ENCODE peak calls at places on chromosomes 6 and 20, in ten cellular contexts. L, V, M, P, N, Z, H, U, I and Q are unnamed samples.

GRCh38 chr6:147508871-147509608 is 550 bp downstream of the SAMD5 start:
- ATAC-seq in L (peak; percentile 33), V (no peak), M (no peak), P (peak; percentile 25), N (no peak), Z (peak; percentile 31), H (peak; percentile 10), U (no peak), I (no peak), Q (no peak)

GRCh38 chr6:25136879-25137278 is 142.3 kb upstream of the CARMIL1 start:
- ATAC-seq in L (peak; percentile 61), V (no peak), M (peak; percentile 48), P (no peak), N (no peak), Z (no peak), H (peak; percentile 42), U (peak; percentile 10), I (no peak), Q (no peak)

GRCh38 chr20:52654552-52654951 is 317.6 kb upstream of the TSHZ2 start:
- ATAC-seq in L (no peak), V (no peak), M (no peak), P (no peak), N (no peak), Z (no peak), H (no peak), U (no peak), I (no peak), Q (no peak)

GRCh38 chr6:160973311-160973710 is 18.3 kb upstream of the MAP3K4 start:
- ATAC-seq in L (peak; percentile 88), V (no peak), M (peak; percentile 93), P (peak; percentile 53), N (no peak), Z (no peak), H (peak; percentile 43), U (no peak), I (no peak), Q (no peak)

GRCh38 chr20:61803903-61804804 is 261.5 kb downstream of the TAF4 start:
- ATAC-seq in L (no peak), V (peak; percentile 61), M (no peak), P (no peak), N (no peak), Z (no peak), H (no peak), U (no peak), I (no peak), Q (peak; percentile 28)

GRCh38 chr6:119720160-119720559 is 370.6 kb upstream of the MAN1A1 start:
- ATAC-seq in L (no peak), V (no peak), M (no peak), P (no peak), N (no peak), Z (peak; percentile 85), H (no peak), U (no peak), I (no peak), Q (no peak)

GRCh38 chr20:32585011-32585518 is at the start of gene NOL4L:
- ATAC-seq in L (peak; percentile 30), V (peak; percentile 42), M (no peak), P (peak; percentile 35), N (peak; percentile 19), Z (peak; percentile 48), H (peak; percentile 57), U (peak; percentile 41), I (peak; percentile 33), Q (peak; percentile 5)

GRCh38 chr6:72861935-72862432 is 240.1 kb downstream of the KCNQ5 start:
- ATAC-seq in L (peak; percentile 92), V (no peak), M (peak; percentile 66), P (peak; percentile 53), N (no peak), Z (no peak), H (no peak), U (no peak), I (peak; percentile 25), Q (peak; percentile 57)

GRCh38 chr6:168838000-168838399 is 397.0 kb downstream of the SMOC2 start:
- ATAC-seq in L (no peak), V (no peak), M (no peak), P (no peak), N (no peak), Z (no peak), H (no peak), U (no peak), I (no peak), Q (no peak)

GRCh38 chr6:38432479-38432878 is 207.2 kb downstream of the BTBD9 start:
- ATAC-seq in L (no peak), V (no peak), M (no peak), P (no peak), N (no peak), Z (peak; percentile 54), H (no peak), U (no peak), I (no peak), Q (no peak)

GRCh38 chr6:43402819-43403218 is 24.5 kb upstream of the ABCC10 start:
- ATAC-seq in L (no peak), V (no peak), M (no peak), P (no peak), N (no peak), Z (peak; percentile 89), H (no peak), U (no peak), I (no peak), Q (no peak)

GRCh38 chr20:53594068-53595017 is 704 bp upstream of the ZNF217 start:
- ATAC-seq in L (peak; percentile 94), V (peak; percentile 86), M (peak; percentile 88), P (peak; percentile 83), N (peak; percentile 74), Z (peak; percentile 78), H (peak; percentile 84), U (peak; percentile 79), I (peak; percentile 83), Q (peak; percentile 91)

GRCh38 chr6:151380848-151381205 is 10.5 kb downstream of the ZBTB2 start:
- ATAC-seq in L (no peak), V (peak; percentile 44), M (no peak), P (no peak), N (peak; percentile 16), Z (peak; percentile 31), H (no peak), U (no peak), I (peak; percentile 14), Q (peak; percentile 47)

GRCh38 chr20:24470782-24471582 is 1.6 kb downstream of the SYNDIG1 start:
- ATAC-seq in L (peak; percentile 36), V (no peak), M (no peak), P (no peak), N (no peak), Z (no peak), H (no peak), U (no peak), I (no peak), Q (no peak)

GRCh38 chr6:13303668-13304017 is 24.7 kb downstream of the TBC1D7 start:
- ATAC-seq in L (peak; percentile 83), V (no peak), M (peak; percentile 80), P (peak; percentile 68), N (peak; percentile 12), Z (no peak), H (peak; percentile 57), U (peak; percentile 29), I (no peak), Q (peak; percentile 75)

GRCh38 chr6:53513519-53513966 is 31.4 kb downstream of the GCLC start:
- ATAC-seq in L (no peak), V (no peak), M (no peak), P (peak; percentile 75), N (no peak), Z (no peak), H (no peak), U (no peak), I (no peak), Q (no peak)

GRCh38 chr6:17673543-17674254 is 33.0 kb downstream of the NUP153 start:
- ATAC-seq in L (no peak), V (peak; percentile 96), M (no peak), P (peak; percentile 24), N (no peak), Z (no peak), H (no peak), U (peak; percentile 95), I (peak; percentile 40), Q (no peak)

GRCh38 chr6:116682334-116682712 is 1.3 kb downstream of the KPNA5 start:
- ATAC-seq in L (no peak), V (peak; percentile 70), M (no peak), P (no peak), N (peak; percentile 14), Z (no peak), H (no peak), U (peak; percentile 22), I (peak; percentile 31), Q (peak; percentile 50)

GRCh38 chr6:144178323-144178722 is 28.0 kb downstream of the STX11 start:
- ATAC-seq in L (no peak), V (peak; percentile 79), M (no peak), P (no peak), N (no peak), Z (no peak), H (no peak), U (peak; percentile 9), I (no peak), Q (no peak)

GRCh38 chr6:27208042-27208441 is 39.5 kb upstream of the PRSS16 start:
- ATAC-seq in L (no peak), V (no peak), M (no peak), P (no peak), N (no peak), Z (no peak), H (no peak), U (no peak), I (no peak), Q (no peak)

GRCh38 chr6:137926207-137926731 is 59.2 kb downstream of the TNFAIP3 start:
- ATAC-seq in L (peak; percentile 34), V (no peak), M (no peak), P (peak; percentile 93), N (no peak), Z (peak; percentile 77), H (peak; percentile 70), U (no peak), I (no peak), Q (no peak)

GRCh38 chr20:8132015-8132631 is at the start of gene PLCB1:
- ATAC-seq in L (peak; percentile 94), V (peak; percentile 88), M (peak; percentile 88), P (peak; percentile 89), N (peak; percentile 92), Z (peak; percentile 99), H (peak; percentile 89), U (peak; percentile 95), I (peak; percentile 92), Q (peak; percentile 80)